ENCODE peak calls at places on chromosomes 7 and 10, in nine cellular contexts. D is T-helper 2 cell; F is kidney; B is T1000; K is stimulated activated CD4-positive, alpha-beta T cell treated with anti-CD3 and anti-CD28 coated beads, TNF-alpha, amount 100 ng/mL, for 1 hour; V is activated T-cell treated with anti-CD3 and anti-CD28 coated beads for 48 hours; U is NCI-H1092; L is G401; H is germinal center. E is an unnamed sample.

GRCh38 chr7:12474035-12474434 is 70.4 kb upstream of the VWDE start:
- DNase-seq in K (no peak), D (no peak), F (no peak), V (no peak), H (no peak), U (no peak), B (no peak), L (no peak), E (no peak)

GRCh38 chr7:40758590-40758989 is 623.8 kb downstream of the SUGCT start:
- DNase-seq in B (no peak), U (no peak), V (no peak), D (no peak), F (no peak), L (no peak), H (no peak), K (no peak), E (no peak)

GRCh38 chr7:55641273-55641691 is 69.0 kb upstream of the VOPP1 start:
- DNase-seq in V (peak), D (no peak), F (no peak), K (no peak), H (peak), U (peak), B (peak), L (peak), E (no peak)

GRCh38 chr7:36784991-36785940 is 61.0 kb upstream of the AOAH start:
- DNase-seq in U (no peak), B (no peak), F (no peak), V (peak), K (peak), L (no peak), D (no peak), H (peak), E (peak)

GRCh38 chr7:107318523-107319160 is 149.8 kb downstream of the HBP1 start:
- DNase-seq in U (no peak), L (no peak), H (no peak), B (no peak), D (no peak), K (no peak), V (no peak), F (no peak), E (no peak)

GRCh38 chr10:43350686-43351085 is 20.8 kb upstream of the FXYD4 start:
- DNase-seq in L (no peak), B (no peak), D (no peak), U (no peak), H (no peak), K (no peak), V (no peak), F (no peak), E (no peak)

GRCh38 chr10:6062101-6062771 is at the start of gene IL2RA:
- DNase-seq in D (peak), K (no peak), H (no peak), V (peak), B (no peak), F (no peak), U (no peak), L (no peak), E (peak)

GRCh38 chr7:35647171-35647574 is 47.8 kb downstream of the HERPUD2 start:
- DNase-seq in B (no peak), D (no peak), H (no peak), L (peak), K (no peak), U (no peak), F (no peak), V (no peak), E (no peak)

GRCh38 chr10:54234832-54235231 is 566.2 kb downstream of the PCDH15 start:
- DNase-seq in H (no peak), U (no peak), L (no peak), F (no peak), D (no peak), B (no peak), V (no peak), K (no peak), E (no peak)